ENCODE peak calls at places on chromosomes 2 and 18, in six cellular contexts. One of them, this sample, is unnamed.

GRCh38 chr18:10062941-10063300 is 149.1 kb downstream of the VAPA start:
- DNase-seq in upper lobe of right lung: no peak
- DNase-seq in heart left ventricle: no peak
- DNase-seq in AG04450: no peak
- DNase-seq in right lobe of liver: no peak
- DNase-seq in skeletal muscle cell: no peak
- DNase-seq in this sample: no peak

GRCh38 chr2:187395276-187396015 is 52.6 kb downstream of the CALCRL start:
- DNase-seq in upper lobe of right lung: no peak
- DNase-seq in heart left ventricle: no peak
- DNase-seq in AG04450: no peak
- DNase-seq in right lobe of liver: no peak
- DNase-seq in skeletal muscle cell: no peak
- DNase-seq in this sample: peak

GRCh38 chr18:73942956-73943355 is 204.7 kb downstream of the FBXO15 start:
- DNase-seq in upper lobe of right lung: no peak
- DNase-seq in heart left ventricle: no peak
- DNase-seq in AG04450: no peak
- DNase-seq in right lobe of liver: no peak
- DNase-seq in skeletal muscle cell: no peak
- DNase-seq in this sample: no peak

GRCh38 chr2:10057231-10058107 is 14.1 kb downstream of the KLF11 start:
- DNase-seq in upper lobe of right lung: no peak
- DNase-seq in heart left ventricle: peak
- DNase-seq in AG04450: peak
- DNase-seq in right lobe of liver: peak
- DNase-seq in skeletal muscle cell: peak
- DNase-seq in this sample: peak

GRCh38 chr2:65514555-65515195 is 82.3 kb upstream of the SPRED2 start:
- DNase-seq in upper lobe of right lung: no peak
- DNase-seq in heart left ventricle: no peak
- DNase-seq in AG04450: no peak
- DNase-seq in right lobe of liver: no peak
- DNase-seq in skeletal muscle cell: no peak
- DNase-seq in this sample: no peak

GRCh38 chr2:207416111-207416510 is 113.7 kb upstream of the CREB1 start:
- DNase-seq in upper lobe of right lung: no peak
- DNase-seq in heart left ventricle: no peak
- DNase-seq in AG04450: no peak
- DNase-seq in right lobe of liver: no peak
- DNase-seq in skeletal muscle cell: no peak
- DNase-seq in this sample: no peak

GRCh38 chr2:226802573-226802972 is 3.0 kb upstream of the IRS1 start:
- DNase-seq in upper lobe of right lung: no peak
- DNase-seq in heart left ventricle: no peak
- DNase-seq in AG04450: no peak
- DNase-seq in right lobe of liver: no peak
- DNase-seq in skeletal muscle cell: peak
- DNase-seq in this sample: peak

GRCh38 chr2:26969089-26969844 is 1.2 kb upstream of the MAPRE3 start:
- DNase-seq in upper lobe of right lung: no peak
- DNase-seq in heart left ventricle: no peak
- DNase-seq in AG04450: no peak
- DNase-seq in right lobe of liver: no peak
- DNase-seq in skeletal muscle cell: no peak
- DNase-seq in this sample: no peak

GRCh38 chr2:47282621-47283272 is 120.2 kb upstream of the MSH2 start:
- DNase-seq in upper lobe of right lung: no peak
- DNase-seq in heart left ventricle: no peak
- DNase-seq in AG04450: no peak
- DNase-seq in right lobe of liver: no peak
- DNase-seq in skeletal muscle cell: no peak
- DNase-seq in this sample: no peak

GRCh38 chr18:59820663-59821062 is 79.1 kb upstream of the PMAIP1 start:
- DNase-seq in upper lobe of right lung: no peak
- DNase-seq in heart left ventricle: no peak
- DNase-seq in AG04450: no peak
- DNase-seq in right lobe of liver: no peak
- DNase-seq in skeletal muscle cell: no peak
- DNase-seq in this sample: peak

GRCh38 chr2:176001281-176001902 is 675 bp downstream of the LNPK start:
- DNase-seq in upper lobe of right lung: peak
- DNase-seq in heart left ventricle: no peak
- DNase-seq in AG04450: no peak
- DNase-seq in right lobe of liver: peak
- DNase-seq in skeletal muscle cell: no peak
- DNase-seq in this sample: peak

GRCh38 chr2:26721267-26722032 is 28.9 kb downstream of the KCNK3 start:
- DNase-seq in upper lobe of right lung: no peak
- DNase-seq in heart left ventricle: no peak
- DNase-seq in AG04450: no peak
- DNase-seq in right lobe of liver: peak
- DNase-seq in skeletal muscle cell: no peak
- DNase-seq in this sample: no peak

GRCh38 chr2:142914507-142915313 is 37.2 kb downstream of the KYNU start:
- DNase-seq in upper lobe of right lung: no peak
- DNase-seq in heart left ventricle: no peak
- DNase-seq in AG04450: no peak
- DNase-seq in right lobe of liver: no peak
- DNase-seq in skeletal muscle cell: no peak
- DNase-seq in this sample: no peak

GRCh38 chr2:223230352-223230751 is 178.4 kb downstream of the KCNE4 start:
- DNase-seq in upper lobe of right lung: no peak
- DNase-seq in heart left ventricle: no peak
- DNase-seq in AG04450: no peak
- DNase-seq in right lobe of liver: no peak
- DNase-seq in skeletal muscle cell: no peak
- DNase-seq in this sample: no peak

GRCh38 chr2:11872247-11872947 is 126.0 kb downstream of the LPIN1 start:
- DNase-seq in upper lobe of right lung: no peak
- DNase-seq in heart left ventricle: no peak
- DNase-seq in AG04450: peak
- DNase-seq in right lobe of liver: no peak
- DNase-seq in skeletal muscle cell: no peak
- DNase-seq in this sample: no peak

GRCh38 chr2:241443486-241444223 is 64.7 kb downstream of the STK25 start:
- DNase-seq in upper lobe of right lung: no peak
- DNase-seq in heart left ventricle: no peak
- DNase-seq in AG04450: no peak
- DNase-seq in right lobe of liver: no peak
- DNase-seq in skeletal muscle cell: peak
- DNase-seq in this sample: peak

GRCh38 chr2:151782378-151783132 is 45.7 kb downstream of the ARL5A start:
- DNase-seq in upper lobe of right lung: no peak
- DNase-seq in heart left ventricle: no peak
- DNase-seq in AG04450: no peak
- DNase-seq in right lobe of liver: no peak
- DNase-seq in skeletal muscle cell: no peak
- DNase-seq in this sample: no peak

GRCh38 chr2:128323501-128323931 is 4.8 kb upstream of the HS6ST1 start:
- DNase-seq in upper lobe of right lung: peak
- DNase-seq in heart left ventricle: peak
- DNase-seq in AG04450: no peak
- DNase-seq in right lobe of liver: no peak
- DNase-seq in skeletal muscle cell: no peak
- DNase-seq in this sample: no peak

GRCh38 chr2:168314236-168314635 is 66.8 kb upstream of the STK39 start:
- DNase-seq in upper lobe of right lung: no peak
- DNase-seq in heart left ventricle: no peak
- DNase-seq in AG04450: no peak
- DNase-seq in right lobe of liver: no peak
- DNase-seq in skeletal muscle cell: no peak
- DNase-seq in this sample: no peak

GRCh38 chr2:27855476-27855875 is 34.7 kb downstream of the RBKS start:
- DNase-seq in upper lobe of right lung: no peak
- DNase-seq in heart left ventricle: no peak
- DNase-seq in AG04450: peak
- DNase-seq in right lobe of liver: no peak
- DNase-seq in skeletal muscle cell: peak
- DNase-seq in this sample: peak

GRCh38 chr2:202015035-202015345 is 18.7 kb upstream of the FZD7 start:
- DNase-seq in upper lobe of right lung: no peak
- DNase-seq in heart left ventricle: no peak
- DNase-seq in AG04450: no peak
- DNase-seq in right lobe of liver: no peak
- DNase-seq in skeletal muscle cell: no peak
- DNase-seq in this sample: no peak

GRCh38 chr2:7513834-7514233 is 596.6 kb downstream of the RNF144A start:
- DNase-seq in upper lobe of right lung: no peak
- DNase-seq in heart left ventricle: no peak
- DNase-seq in AG04450: no peak
- DNase-seq in right lobe of liver: no peak
- DNase-seq in skeletal muscle cell: no peak
- DNase-seq in this sample: no peak
- H3K4me3 ChIP-seq in upper lobe of right lung: no peak
- H3K4me3 ChIP-seq in heart left ventricle: no peak
- H3K4me3 ChIP-seq in AG04450: no peak
- H3K4me3 ChIP-seq in right lobe of liver: no peak
- H3K4me3 ChIP-seq in skeletal muscle cell: no peak
- H3K4me3 ChIP-seq in this sample: no peak

GRCh38 chr2:60453301-60453700 is 100.2 kb downstream of the BCL11A start:
- DNase-seq in upper lobe of right lung: no peak
- DNase-seq in heart left ventricle: no peak
- DNase-seq in AG04450: no peak
- DNase-seq in right lobe of liver: no peak
- DNase-seq in skeletal muscle cell: no peak
- DNase-seq in this sample: no peak
- H3K4me3 ChIP-seq in upper lobe of right lung: no peak
- H3K4me3 ChIP-seq in heart left ventricle: no peak
- H3K4me3 ChIP-seq in AG04450: no peak
- H3K4me3 ChIP-seq in right lobe of liver: no peak
- H3K4me3 ChIP-seq in skeletal muscle cell: no peak
- H3K4me3 ChIP-seq in this sample: no peak

GRCh38 chr18:72544092-72544886 is at the start of gene CBLN2:
- DNase-seq in upper lobe of right lung: peak
- DNase-seq in heart left ventricle: peak
- DNase-seq in AG04450: peak
- DNase-seq in right lobe of liver: peak
- DNase-seq in skeletal muscle cell: peak
- DNase-seq in this sample: peak

GRCh38 chr18:72543362-72544055 is 633 bp downstream of the CBLN2 start:
- DNase-seq in upper lobe of right lung: no peak
- DNase-seq in heart left ventricle: peak
- DNase-seq in AG04450: no peak
- DNase-seq in right lobe of liver: no peak
- DNase-seq in skeletal muscle cell: no peak
- DNase-seq in this sample: peak

GRCh38 chr18:72541871-72542690 is 2.1 kb downstream of the CBLN2 start:
- DNase-seq in upper lobe of right lung: no peak
- DNase-seq in heart left ventricle: no peak
- DNase-seq in AG04450: no peak
- DNase-seq in right lobe of liver: no peak
- DNase-seq in skeletal muscle cell: no peak
- DNase-seq in this sample: peak

GRCh38 chr18:72539861-72540260 is 4.3 kb downstream of the CBLN2 start:
- DNase-seq in upper lobe of right lung: no peak
- DNase-seq in heart left ventricle: no peak
- DNase-seq in AG04450: no peak
- DNase-seq in right lobe of liver: no peak
- DNase-seq in skeletal muscle cell: no peak
- DNase-seq in this sample: no peak

DNA sequence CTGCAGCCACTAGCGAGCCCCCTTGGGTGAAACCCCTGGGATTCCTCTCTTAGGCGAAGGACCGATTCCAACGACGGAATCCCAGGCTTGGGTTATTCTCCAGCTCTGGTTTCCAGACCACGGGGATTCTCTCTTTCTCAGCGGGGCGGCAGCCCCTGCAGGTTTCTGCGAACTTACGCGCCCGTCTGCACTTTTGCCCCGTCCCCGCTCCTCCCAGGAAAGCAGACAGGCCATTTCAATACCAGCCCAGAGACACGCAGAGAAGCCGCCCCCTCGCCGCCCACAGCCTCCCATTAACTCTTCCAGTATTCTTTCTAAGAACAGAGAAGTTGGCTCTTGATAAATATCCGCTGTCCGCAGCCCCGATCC is 1.2 kb downstream of the CBLN2 start:
- DNase-seq in upper lobe of right lung: no peak
- DNase-seq in heart left ventricle: no peak
- DNase-seq in AG04450: no peak
- DNase-seq in right lobe of liver: no peak
- DNase-seq in skeletal muscle cell: no peak
- DNase-seq in this sample: no peak
- H3K4me3 ChIP-seq in upper lobe of right lung: no peak
- H3K4me3 ChIP-seq in heart left ventricle: no peak
- H3K4me3 ChIP-seq in AG04450: no peak
- H3K4me3 ChIP-seq in right lobe of liver: no peak
- H3K4me3 ChIP-seq in skeletal muscle cell: peak
- H3K4me3 ChIP-seq in this sample: no peak

DNA sequence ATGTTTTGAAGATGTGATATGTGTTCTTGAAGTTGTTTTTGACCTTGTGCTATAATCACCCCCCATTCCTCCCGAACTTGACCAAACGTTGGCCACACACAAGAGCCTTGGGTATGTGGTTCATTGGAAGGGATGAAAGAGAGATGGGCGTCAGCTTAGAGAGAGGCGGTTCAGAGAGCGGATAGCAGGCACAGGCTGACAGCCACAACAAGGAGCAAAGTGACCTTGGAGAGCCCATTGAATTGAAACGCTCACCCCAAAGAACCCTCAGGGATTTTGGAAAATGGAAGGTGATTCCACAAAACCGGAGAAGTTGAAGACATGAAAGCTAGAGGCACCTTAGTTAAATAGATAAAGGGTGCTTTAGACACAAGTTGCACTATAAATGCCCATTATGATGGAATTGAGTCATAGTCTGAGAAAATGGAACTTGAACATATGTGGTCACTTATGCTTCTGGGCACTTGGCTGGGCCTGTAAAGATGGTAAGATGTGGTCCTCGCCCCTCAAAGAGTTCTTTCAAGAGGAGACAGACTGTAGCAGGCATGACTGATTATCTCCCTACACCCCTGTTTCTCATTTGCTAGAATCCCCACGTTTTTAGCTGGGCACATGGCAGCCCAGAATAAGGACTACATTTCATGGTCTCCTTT is 188.5 kb upstream of the HAAO start:
- DNase-seq in upper lobe of right lung: peak
- DNase-seq in heart left ventricle: no peak
- DNase-seq in AG04450: no peak
- DNase-seq in right lobe of liver: peak
- DNase-seq in skeletal muscle cell: no peak
- DNase-seq in this sample: no peak
- H3K4me3 ChIP-seq in upper lobe of right lung: no peak
- H3K4me3 ChIP-seq in heart left ventricle: no peak
- H3K4me3 ChIP-seq in AG04450: no peak
- H3K4me3 ChIP-seq in right lobe of liver: no peak
- H3K4me3 ChIP-seq in skeletal muscle cell: no peak
- H3K4me3 ChIP-seq in this sample: no peak